ENCODE peak calls at places on chromosomes 6 and 20, in six cellular contexts. D is amygdala; B is activated CD8-positive, alpha-beta T cell treated with anti-CD3 and anti-CD28 coated beads, Interleukin-2, amount 10 ng/mL, durations not matched to agents 7 days and 5 days; V is stimulated activated effector memory CD8-positive, alpha-beta T cell treated with anti-CD3 and anti-CD28 coated beads, Interleukin-12 subunit alpha, Interleukin-12 subunit beta, amount 100 ng/mL, for 72 hours; Z is uterus; X is stimulated activated CD4-positive, alpha-beta T cell treated with anti-CD3 and anti-CD28 coated beads, Interleukin-15, amount 100 ng/mL, for 1 hour. N is an unnamed sample.

GRCh38 chr6:137208279-137208678 is 10.9 kb downstream of the IFNGR1 start:
- DNase-seq in D (no peak), B (no peak), V (no peak), Z (no peak), X (no peak), N (no peak)

GRCh38 chr20:46118481-46119020 is 437 bp downstream of the CD40 start:
- DNase-seq in D (no peak), B (no peak), V (no peak), Z (peak; percentile 43), X (no peak), N (no peak)

GRCh38 chr6:5998741-5999687 is 7.7 kb downstream of the NRN1 start:
- DNase-seq in D (no peak), B (no peak), V (peak; percentile 52), Z (no peak), X (no peak), N (no peak)

GRCh38 chr6:4961322-4962168 is 42.3 kb downstream of the RPP40 start:
- DNase-seq in D (no peak), B (no peak), V (no peak), Z (no peak), X (no peak), N (peak; percentile 46)

GRCh38 chr6:71107935-71108420 is 151.1 kb upstream of the B3GAT2 start:
- DNase-seq in D (no peak), B (no peak), V (no peak), Z (no peak), X (no peak), N (no peak)

GRCh38 chr6:21103626-21104224 is 489.8 kb upstream of the SOX4 start:
- DNase-seq in D (no peak), B (no peak), V (no peak), Z (no peak), X (no peak), N (no peak)

GRCh38 chr6:158353851-158354508 is 41.7 kb downstream of the TULP4 start:
- DNase-seq in D (no peak), B (no peak), V (no peak), Z (no peak), X (no peak), N (no peak)

GRCh38 chr6:123967900-123968299 is 164.2 kb downstream of the NKAIN2 start:
- DNase-seq in D (no peak), B (no peak), V (no peak), Z (no peak), X (no peak), N (no peak)

GRCh38 chr6:27177454-27178000 is 70.0 kb upstream of the PRSS16 start:
- DNase-seq in D (peak; percentile 28), B (peak; percentile 84), V (peak; percentile 85), Z (peak; percentile 66), X (peak; percentile 47), N (peak; percentile 84)

GRCh38 chr20:46283426-46283825 is 24.9 kb downstream of the CDH22 start:
- DNase-seq in D (no peak), B (no peak), V (no peak), Z (no peak), X (no peak), N (no peak)

GRCh38 chr6:119655124-119655523 is 305.6 kb upstream of the MAN1A1 start:
- DNase-seq in D (no peak), B (no peak), V (no peak), Z (no peak), X (no peak), N (no peak)

GRCh38 chr20:57231951-57232428 is 34.5 kb downstream of the BMP7 start:
- DNase-seq in D (no peak), B (no peak), V (no peak), Z (no peak), X (no peak), N (no peak)

GRCh38 chr20:43983359-43983758 is 68.7 kb downstream of the TOX2 start:
- DNase-seq in D (no peak), B (peak; percentile 55), V (peak; percentile 68), Z (no peak), X (no peak), N (no peak)

GRCh38 chr20:21238400-21238799 is 64.7 kb upstream of the XRN2 start:
- DNase-seq in D (no peak), B (no peak), V (no peak), Z (no peak), X (no peak), N (no peak)

GRCh38 chr6:107419747-107420146 is 39.6 kb downstream of the PDSS2 start:
- DNase-seq in D (no peak), B (no peak), V (no peak), Z (no peak), X (no peak), N (no peak)

GRCh38 chr6:26296857-26297648 is 67.9 kb upstream of the BTN3A2 start:
- DNase-seq in D (no peak), B (no peak), V (no peak), Z (no peak), X (no peak), N (no peak)

GRCh38 chr20:31829731-31830130 is 10.6 kb downstream of the MYLK2 start:
- DNase-seq in D (no peak), B (no peak), V (no peak), Z (no peak), X (no peak), N (no peak)

GRCh38 chr20:10713161-10713560 is 39.4 kb upstream of the JAG1 start:
- DNase-seq in D (no peak), B (no peak), V (no peak), Z (peak; percentile 17), X (no peak), N (no peak)

GRCh38 chr20:63074631-63075030 is 67.9 kb upstream of the BHLHE23 start:
- DNase-seq in D (no peak), B (no peak), V (no peak), Z (no peak), X (no peak), N (no peak)

GRCh38 chr20:8946036-8946926 is 122.6 kb upstream of the PLCB4 start:
- DNase-seq in D (no peak), B (no peak), V (no peak), Z (no peak), X (no peak), N (no peak)

GRCh38 chr6:145350928-145351327 is 384.4 kb downstream of the EPM2A start:
- DNase-seq in D (no peak), B (no peak), V (no peak), Z (no peak), X (no peak), N (no peak)

GRCh38 chr6:79421707-79422484 is 115.3 kb downstream of the LCA5 start:
- DNase-seq in D (no peak), B (no peak), V (no peak), Z (no peak), X (no peak), N (no peak)

GRCh38 chr6:26576929-26577719 is 19.6 kb upstream of the ABT1 start:
- DNase-seq in D (no peak), B (peak; percentile 72), V (peak; percentile 82), Z (peak; percentile 54), X (no peak), N (no peak)

GRCh38 chr20:17108896-17109295 is 117.9 kb upstream of the PCSK2 start:
- DNase-seq in D (no peak), B (no peak), V (no peak), Z (no peak), X (no peak), N (no peak)

GRCh38 chr20:62310757-62311121 is 7.9 kb downstream of the ADRM1 start:
- DNase-seq in D (no peak), B (no peak), V (no peak), Z (no peak), X (no peak), N (no peak)

N was measured in cardiac septum.